ENCODE peak calls at places on chromosomes 12 and 14, in six cellular contexts. F, P, O, B, K and L are unnamed samples.

GRCh38 chr12:121400332-121401139 is 618 bp downstream of the RNF34 start:
- DNase-seq in P (no peak), O (peak; percentile 44), K (peak; percentile 68), B (peak; percentile 62), F (peak; percentile 30), L (peak; percentile 41)

GRCh38 chr12:46896680-46897079 is 70.9 kb upstream of the SLC38A4 start:
- DNase-seq in P (no peak), K (no peak), B (no peak), F (no peak), O (no peak), L (no peak)

GRCh38 chr12:66190519-66191406 is 1.7 kb downstream of the IRAK3 start:
- DNase-seq in K (peak; percentile 57), P (no peak), F (peak; percentile 37), B (peak; percentile 45), O (no peak), L (peak; percentile 33)

GRCh38 chr12:67451206-67451605 is 182.0 kb downstream of the CAND1 start:
- DNase-seq in B (no peak), P (no peak), K (no peak), O (no peak), F (no peak), L (no peak)

GRCh38 chr14:94748667-94749347 is 21.1 kb downstream of the GSC start:
- DNase-seq in B (peak; percentile 50), F (no peak), K (peak; percentile 42), O (no peak), P (no peak), L (no peak)

GRCh38 chr12:26255893-26256645 is 60.7 kb downstream of the SSPN start:
- DNase-seq in F (no peak), K (peak; percentile 92), O (no peak), P (no peak), B (no peak), L (no peak)

GRCh38 chr12:57213068-57213715 is 3.4 kb upstream of the NXPH4 start:
- DNase-seq in O (peak; percentile 88), K (peak; percentile 89), F (peak; percentile 87), B (peak; percentile 84), P (peak; percentile 43), L (peak; percentile 27)

GRCh38 chr12:19031032-19031431 is 98.5 kb upstream of the PLEKHA5 start:
- DNase-seq in K (peak; percentile 90), B (peak; percentile 84), O (no peak), P (peak; percentile 83), F (peak; percentile 78), L (peak; percentile 94)

GRCh38 chr14:95273041-95273978 is 46.4 kb downstream of the CLMN start:
- DNase-seq in K (no peak), F (no peak), O (no peak), B (no peak), P (no peak), L (no peak)

GRCh38 chr14:78232666-78233065 is 62.5 kb downstream of the NRXN3 start:
- DNase-seq in B (no peak), K (no peak), P (no peak), F (no peak), O (no peak), L (no peak)

GRCh38 chr12:51048601-51049369 is 658 bp downstream of the LETMD1 start:
- DNase-seq in B (no peak), P (no peak), F (no peak), O (no peak), K (no peak), L (peak; percentile 6)

GRCh38 chr12:54416908-54417603 is 2.0 kb downstream of the ITGA5 start:
- DNase-seq in K (no peak), B (peak; percentile 60), F (peak; percentile 25), P (no peak), O (no peak), L (no peak)

GRCh38 chr14:93246534-93246933 is 39.5 kb downstream of the UBR7 start:
- DNase-seq in B (no peak), K (peak; percentile 74), F (no peak), O (no peak), P (no peak), L (no peak)

GRCh38 chr14:34713681-34714319 is 593 bp downstream of the CFL2 start:
- DNase-seq in B (peak; percentile 34), O (peak; percentile 9), K (peak; percentile 68), P (peak; percentile 59), F (peak; percentile 67), L (no peak)

GRCh38 chr12:93419388-93420034 is 22.2 kb downstream of the UBE2N start:
- DNase-seq in O (no peak), P (peak; percentile 18), B (peak; percentile 42), F (peak; percentile 81), K (peak; percentile 68), L (no peak)

GRCh38 chr14:103372552-103373304 is 12.5 kb upstream of the MARK3 start:
- DNase-seq in F (peak; percentile 87), B (peak; percentile 89), P (peak; percentile 73), O (no peak), K (peak; percentile 97), L (peak; percentile 94)

GRCh38 chr12:3123729-3124128 is 46.5 kb downstream of the TSPAN9 start:
- DNase-seq in K (peak; percentile 18), O (no peak), B (no peak), P (no peak), F (peak; percentile 18), L (no peak)

GRCh38 chr14:36901846-36902245 is 240.2 kb downstream of the PAX9 start:
- DNase-seq in O (no peak), P (no peak), B (peak; percentile 2), F (peak; percentile 1), K (peak; percentile 87), L (no peak)

GRCh38 chr12:34625116-34625515 is 602.8 kb downstream of the ALG10 start:
- DNase-seq in F (no peak), P (no peak), B (no peak), K (peak; percentile 78), O (no peak), L (no peak)

GRCh38 chr12:80655751-80656150 is 51.7 kb upstream of the MYF6 start:
- DNase-seq in P (no peak), F (peak; percentile 21), K (no peak), O (no peak), B (no peak), L (no peak)

GRCh38 chr14:75884198-75884611 is 97.6 kb downstream of the TGFB3 start:
- DNase-seq in F (peak; percentile 94), O (no peak), B (no peak), K (peak; percentile 26), P (no peak), L (no peak)

GRCh38 chr12:57135939-57136338 is 7.7 kb downstream of the LRP1 start:
- DNase-seq in O (peak; percentile 80), B (no peak), P (no peak), K (no peak), F (peak; percentile 52), L (no peak)

GRCh38 chr14:88840926-88841325 is 16.5 kb downstream of the TTC8 start:
- DNase-seq in O (no peak), P (no peak), F (no peak), B (no peak), K (no peak), L (no peak)

DNA sequence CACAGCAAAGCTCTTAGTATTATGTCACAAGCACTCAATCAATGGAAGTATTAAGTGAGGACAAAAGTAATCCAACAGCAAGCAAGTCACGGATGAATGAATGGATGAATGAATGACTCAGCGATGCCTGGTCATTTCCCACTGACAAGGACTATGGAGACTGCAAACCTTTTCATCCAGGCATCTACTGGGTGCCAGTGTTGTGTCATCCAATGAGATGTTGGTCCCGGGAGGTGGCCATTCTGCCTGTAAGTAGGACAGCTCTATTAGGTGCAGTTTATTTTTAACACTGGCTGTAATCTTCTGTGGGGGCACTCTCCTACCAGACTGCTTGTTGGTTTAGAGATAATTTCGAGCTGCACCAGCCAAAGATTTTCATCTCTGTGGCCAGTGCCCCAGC is 39.4 kb downstream of the STAB2 start:
- DNase-seq in O (peak; percentile 43), K (peak; percentile 65), P (peak; percentile 59), B (peak; percentile 65), F (peak; percentile 25), L (peak; percentile 63)
- TF ChIP-seq CTCF in O (no peak), K (peak; percentile 47), P (peak; percentile 54), B (no peak), F (no peak), L (peak; percentile 59)

GRCh38 chr14:64061706-64062105 is 208.9 kb downstream of the SYNE2 start:
- DNase-seq in K (peak; percentile 65), F (no peak), B (no peak), O (no peak), P (no peak), L (peak; percentile 34)

GRCh38 chr14:64060199-64060545 is 207.4 kb downstream of the SYNE2 start:
- DNase-seq in B (peak; percentile 21), O (no peak), F (no peak), P (no peak), K (peak; percentile 62), L (peak; percentile 91)

GRCh38 chr14:64059454-64060198 is 206.8 kb downstream of the SYNE2 start:
- DNase-seq in O (no peak), B (no peak), K (peak; percentile 35), P (no peak), F (no peak), L (peak; percentile 39)

GRCh38 chr14:64061115-64061514 is 208.3 kb downstream of the SYNE2 start:
- DNase-seq in O (no peak), B (no peak), K (peak; percentile 56), F (no peak), P (no peak), L (no peak)

DNA sequence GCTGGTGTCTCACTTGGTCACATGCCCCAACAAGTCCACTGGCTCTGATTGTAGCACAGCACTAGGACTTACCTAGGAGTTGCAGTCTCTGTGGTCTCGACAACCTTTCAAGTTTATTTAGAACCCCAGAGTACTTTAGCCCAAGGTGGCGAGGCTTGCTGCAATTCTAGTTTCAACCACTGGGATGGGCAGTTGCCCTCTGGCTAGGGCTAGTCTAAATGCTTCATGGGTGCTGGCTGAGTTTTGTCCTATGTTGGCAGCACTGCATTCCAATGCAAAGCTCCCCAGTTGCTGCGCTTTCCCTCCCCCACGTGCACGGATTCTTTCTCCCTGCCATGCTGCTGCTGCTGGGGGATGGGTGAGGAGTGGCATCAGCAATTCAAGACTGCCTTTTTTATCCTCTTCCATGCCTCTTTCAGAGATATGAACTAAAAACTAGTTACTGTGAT is 207.9 kb downstream of the SYNE2 start:
- DNase-seq in K (peak; percentile 69), O (no peak), P (no peak), B (peak; percentile 69), F (peak; percentile 30), L (peak; percentile 100)
- TF ChIP-seq CTCF in K (peak; percentile 69), O (peak; percentile 14), P (peak; percentile 39), B (no peak), F (peak; percentile 52), L (peak; percentile 97)

DNA sequence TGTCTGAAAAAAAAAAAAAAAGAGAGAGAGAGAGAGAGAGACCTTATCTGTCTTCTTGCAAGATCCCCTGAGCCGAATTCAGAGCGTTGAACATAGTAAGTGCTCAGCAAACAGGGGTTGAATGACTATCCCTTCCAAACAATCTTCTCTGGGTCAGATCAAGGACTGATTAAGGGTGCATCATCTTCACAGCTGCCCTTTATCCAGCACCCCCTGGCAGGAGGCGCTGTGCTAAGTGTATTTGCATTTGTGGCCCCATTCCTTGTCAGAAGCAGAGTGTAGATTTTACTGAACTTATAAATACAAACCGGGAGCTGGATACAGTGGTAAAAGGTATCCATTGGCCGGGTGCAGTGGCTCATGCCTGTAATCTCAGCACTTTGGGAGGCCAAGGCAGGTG is 8.8 kb upstream of the TRPV4 start:
- DNase-seq in F (no peak), O (no peak), K (no peak), P (no peak), B (no peak), L (no peak)
- TF ChIP-seq CTCF in F (no peak), O (no peak), K (no peak), P (no peak), B (no peak), L (peak; percentile 16)

GRCh38 chr14:63045612-63046320 is 508 bp upstream of the KCNH5 start:
- DNase-seq in B (peak; percentile 18), K (no peak), P (no peak), O (no peak), F (peak; percentile 29), L (peak; percentile 33)

GRCh38 chr14:63045234-63045611 is at the start of gene KCNH5:
- DNase-seq in B (peak; percentile 46), P (no peak), O (peak; percentile 25), K (peak; percentile 22), F (peak; percentile 50), L (no peak)

GRCh38 chr14:63039800-63040380 is 5.4 kb downstream of the KCNH5 start:
- DNase-seq in K (peak; percentile 86), F (peak; percentile 84), B (peak; percentile 28), P (peak; percentile 43), O (no peak), L (peak; percentile 48)
- TF ChIP-seq CTCF in K (peak; percentile 71), F (peak; percentile 43), B (peak; percentile 43), P (peak; percentile 40), O (no peak), L (peak; percentile 77)